ENCODE peak calls at places on chromosomes 5 and 9, in six cellular contexts. P is astrocyte; O is cardiac muscle cell; E is CD8-positive, alpha-beta memory T cell; N is naive thymus-derived CD4-positive, alpha-beta T cell; F is OCI-LY7. X is an unnamed sample. For H3K9me3 and H3K4me1, the result is how much of the 10 kb centered on the place peaks cover.

GRCh38 chr5:141846031-141846430 is 32.2 kb downstream of the PCDH1 start:
- DNase-seq in E (no peak), F (no peak), P (peak), O (peak), N (no peak), X (no peak)

GRCh38 chr9:114525505-114525904 is 20.2 kb upstream of the WHRN start:
- DNase-seq in P (peak), F (no peak), E (no peak), O (no peak), N (no peak), X (no peak)

GRCh38 chr5:142817031-142817430 is 46.9 kb downstream of the ARHGAP26 start:
- DNase-seq in E (no peak), O (no peak), F (no peak), P (no peak), N (no peak), X (no peak)

GRCh38 chr5:58382131-58382534 is 77.8 kb downstream of the PLK2 start:
- DNase-seq in O (no peak), N (no peak), F (no peak), E (no peak), P (no peak), X (no peak)

GRCh38 chr5:126124706-126125345 is 298.4 kb upstream of the GRAMD2B start:
- DNase-seq in E (no peak), F (no peak), O (no peak), N (no peak), P (peak), X (no peak)

GRCh38 chr5:21680196-21680595 is 1172.9 kb downstream of the CDH12 start:
- DNase-seq in P (peak), E (no peak), N (no peak), O (no peak), F (no peak), X (no peak)

GRCh38 chr9:113570749-113571711 is 107.5 kb downstream of the RGS3 start:
- DNase-seq in F (no peak), N (no peak), P (no peak), E (no peak), O (no peak), X (no peak)

GRCh38 chr9:133494636-133495326 is 15.9 kb upstream of the SLC2A6 start:
- DNase-seq in F (no peak), E (no peak), P (no peak), O (no peak), N (no peak), X (no peak)

GRCh38 chr5:179314606-179315355 is 30.5 kb downstream of the ADAMTS2 start:
- DNase-seq in F (no peak), E (no peak), O (no peak), P (no peak), N (no peak), X (peak)

GRCh38 chr9:82147798-82148440 is 159.3 kb downstream of the SPATA31D1 start:
- DNase-seq in F (no peak), N (no peak), E (no peak), P (peak), O (no peak), X (no peak)

GRCh38 chr5:36090033-36090432 is 23.4 kb upstream of the UGT3A2 start:
- DNase-seq in E (no peak), N (no peak), P (no peak), F (peak), O (peak), X (no peak)

GRCh38 chr5:103891151-103891550 is 328.6 kb upstream of the NUDT12 start:
- DNase-seq in P (peak), F (no peak), E (no peak), O (no peak), N (no peak), X (no peak)

GRCh38 chr9:128091144-128091543 is 23.1 kb downstream of the SLC25A25 start:
- DNase-seq in F (no peak), O (peak), E (no peak), P (peak), N (no peak), X (no peak)

GRCh38 chr5:54738118-54738972 is 220.8 kb downstream of the SNX18 start:
- DNase-seq in E (no peak), P (peak), O (no peak), N (no peak), F (no peak), X (peak)

GRCh38 chr5:138748630-138749081 is 4.6 kb upstream of the CTNNA1 start:
- DNase-seq in O (no peak), P (peak), N (no peak), F (no peak), E (no peak), X (no peak)

GRCh38 chr5:117679046-117679445 is 1104.4 kb upstream of the SEMA6A start:
- DNase-seq in N (no peak), F (no peak), P (no peak), E (no peak), O (no peak), X (no peak)

GRCh38 chr9:16119861-16120641 is 567.2 kb downstream of the CCDC171 start:
- DNase-seq in N (no peak), P (peak), E (no peak), O (no peak), F (no peak), X (no peak)

DNA sequence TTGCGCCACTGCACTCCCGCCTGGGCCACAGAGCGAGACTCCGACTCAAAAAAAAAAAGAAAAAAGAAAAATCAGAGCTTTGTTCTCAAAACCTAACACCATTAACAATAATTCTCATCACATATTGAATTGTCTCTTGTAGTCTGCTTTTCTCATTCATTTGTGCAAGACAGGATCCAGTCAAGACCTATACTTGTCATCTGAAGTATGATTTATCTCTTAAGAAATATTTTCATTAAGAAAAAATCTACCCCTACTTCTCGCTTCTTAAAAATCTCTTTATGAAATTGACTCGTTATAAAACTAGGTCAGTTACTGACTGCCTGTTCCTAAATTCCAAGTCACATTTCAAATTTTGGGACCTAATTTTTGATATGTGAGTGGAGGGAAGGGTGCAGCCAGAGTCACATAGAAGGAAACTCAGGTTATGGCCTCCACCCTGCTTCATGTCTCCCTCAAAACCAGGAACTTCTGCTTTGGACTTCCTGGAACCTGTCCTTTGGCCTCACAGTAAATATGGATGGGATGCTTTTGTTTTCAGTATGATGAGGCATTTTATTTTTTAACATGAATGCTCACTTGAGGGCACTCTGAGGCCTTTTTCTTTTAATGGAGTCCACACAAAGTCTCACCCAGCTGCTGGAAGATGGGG is 18.9 kb downstream of the ZNF169 start:
- DNase-seq in P (no peak), E (no peak), N (no peak), O (no peak), F (no peak), X (no peak)
- H3K9me3 ChIP-seq in P (under half), E (under half), N (under half), O (under half), F (under half), X (under half)

GRCh38 chr5:172733179-172733973 is 37.6 kb downstream of the DUSP1 start:
- DNase-seq in E (no peak), O (no peak), N (no peak), F (no peak), P (peak), X (peak)

GRCh38 chr5:172735141-172735831 is 35.7 kb downstream of the DUSP1 start:
- DNase-seq in O (no peak), P (no peak), E (no peak), N (no peak), F (no peak), X (no peak)

GRCh38 chr5:172733974-172734346 is 37.0 kb downstream of the DUSP1 start:
- DNase-seq in O (no peak), N (no peak), F (no peak), E (no peak), P (no peak), X (no peak)

GRCh38 chr5:172739385-172739784 is 31.6 kb downstream of the DUSP1 start:
- DNase-seq in N (no peak), F (no peak), O (no peak), E (no peak), P (no peak), X (no peak)

DNA sequence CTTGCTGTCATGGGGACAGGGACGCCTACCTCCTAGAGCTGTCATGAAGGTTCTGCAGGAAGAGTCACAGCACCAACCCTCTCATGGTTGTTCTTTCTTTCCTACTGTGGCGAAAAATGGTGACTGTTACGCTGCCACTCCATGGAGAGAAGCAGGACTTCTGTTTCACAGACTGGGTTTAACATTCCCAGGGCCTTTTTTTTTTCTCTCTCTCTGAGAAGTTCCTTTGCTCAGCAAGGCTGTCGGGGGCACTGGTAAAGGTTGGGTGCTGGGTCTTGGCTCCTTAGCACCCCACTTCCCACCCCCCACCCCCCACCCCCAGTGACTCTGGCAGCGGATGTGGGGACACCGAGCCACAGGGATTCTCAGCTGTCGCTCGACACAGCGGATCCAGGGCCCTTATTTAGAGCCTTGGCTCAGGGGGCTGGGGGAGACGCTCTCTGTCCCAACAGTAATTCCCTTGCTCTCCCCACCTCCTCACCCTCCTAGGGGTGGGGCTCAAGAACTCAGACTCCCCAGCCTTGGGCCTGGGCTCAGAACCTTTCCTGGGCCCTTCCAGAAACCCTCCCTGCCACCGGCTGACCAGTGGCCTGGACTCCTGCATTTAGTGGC is 34.4 kb downstream of the DUSP1 start:
- DNase-seq in O (no peak), F (no peak), E (no peak), P (no peak), N (no peak), X (no peak)
- H3K4me1 ChIP-seq in O (under half), F (under half), E (under half), P (under half), N (under half), X (under half)

GRCh38 chr5:109411627-109412026 is 1.9 kb upstream of the PJA2 start:
- DNase-seq in F (no peak), N (peak), P (peak), O (no peak), E (peak), X (no peak)
- H3K4me3 ChIP-seq in F (no peak), N (no peak), P (no peak), O (no peak), E (no peak), X (no peak)

DNA sequence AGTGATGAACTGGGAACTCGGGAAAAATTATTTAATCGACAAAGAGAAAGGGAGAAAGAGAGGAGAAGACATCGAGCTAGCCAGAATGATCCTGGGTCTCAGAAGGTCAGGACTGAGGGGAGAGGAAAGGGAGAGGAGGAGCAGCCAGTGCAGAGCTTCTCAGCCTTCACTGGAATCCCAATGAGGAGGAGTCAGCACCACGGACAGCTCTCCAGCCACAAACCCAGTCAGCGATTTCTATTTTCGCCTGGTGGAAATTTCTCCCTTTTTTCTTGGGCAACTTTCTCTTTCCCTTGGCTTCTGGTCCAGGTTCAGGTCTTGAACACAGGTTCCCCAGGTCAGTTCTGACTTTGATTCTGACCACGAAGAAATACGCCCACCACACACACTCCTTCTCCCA is 1.6 kb upstream of the BRINP1 start:
- DNase-seq in E (no peak), O (peak), N (no peak), F (peak), P (peak), X (no peak)
- H3K9me3 ChIP-seq in E (under half), O (under half), N (under half), F (under half), P (under half), X (under half)

DNA sequence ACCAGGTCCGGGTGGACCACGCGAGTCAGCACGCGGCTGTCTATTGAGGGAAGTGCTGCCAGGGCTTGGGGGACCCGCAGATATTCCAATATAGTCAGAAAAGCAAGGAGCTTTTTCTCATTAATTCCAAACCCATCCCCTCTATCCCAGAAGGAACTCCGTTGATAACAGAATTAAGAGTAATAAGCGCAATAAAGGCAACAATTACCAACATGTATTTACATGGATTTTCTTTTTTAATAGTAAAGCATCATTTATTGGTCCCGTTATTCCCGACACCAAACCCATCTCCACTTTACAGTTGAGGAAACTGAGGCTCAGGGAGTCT is 7.7 kb downstream of the PHF19 start:
- DNase-seq in P (no peak), N (no peak), F (no peak), O (no peak), E (no peak), X (no peak)
- H3K4me1 ChIP-seq in P (under half), N (under half), F (under half), O (under half), E (under half), X (under half)

GRCh38 chr5:9015937-9016270 is 530.0 kb downstream of the SEMA5A start:
- DNase-seq in P (no peak), E (no peak), N (no peak), O (no peak), F (no peak), X (no peak)

GRCh38 chr5:9015250-9015936 is 530.5 kb downstream of the SEMA5A start:
- DNase-seq in E (no peak), P (peak), N (no peak), O (no peak), F (no peak), X (no peak)

GRCh38 chr5:9013147-9013546 is 532.7 kb downstream of the SEMA5A start:
- DNase-seq in E (no peak), O (no peak), N (no peak), P (no peak), F (no peak), X (no peak)

DNA sequence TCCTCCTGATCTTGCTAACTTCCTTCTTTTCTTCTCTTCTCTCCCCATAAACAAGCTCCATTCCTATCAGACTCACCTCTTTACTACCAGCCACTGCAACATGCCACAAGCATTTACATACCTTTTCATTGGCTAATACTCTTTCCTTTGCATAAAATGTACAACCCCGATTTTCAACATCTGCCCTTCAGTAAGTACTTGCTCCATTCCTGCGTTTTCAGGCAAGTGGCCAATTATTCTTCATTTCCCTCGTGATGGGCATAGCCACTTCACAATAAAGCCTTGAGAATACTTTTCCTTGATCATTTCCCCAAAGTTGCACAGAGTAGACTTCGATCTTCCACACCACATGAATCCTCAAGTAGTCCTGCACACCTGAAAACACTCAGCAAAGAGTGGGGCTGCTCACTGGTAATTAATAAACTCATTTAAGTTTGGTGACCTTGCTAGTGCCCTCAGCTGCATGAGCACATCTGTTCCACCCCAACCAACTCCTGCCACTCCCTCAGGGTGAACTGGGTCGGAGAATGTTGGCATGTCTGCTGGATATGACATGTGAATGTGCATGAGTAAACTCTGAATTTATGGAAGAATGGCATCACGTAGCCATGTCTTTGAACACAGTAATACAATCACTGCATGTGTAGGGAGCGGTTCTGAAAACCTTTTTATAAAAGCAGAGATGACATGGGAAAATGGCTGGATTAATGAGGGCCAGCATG is 535.8 kb downstream of the SEMA5A start:
- DNase-seq in P (peak), E (no peak), O (no peak), N (no peak), F (no peak), X (no peak)
- H3K4me3 ChIP-seq in P (no peak), E (no peak), O (no peak), N (no peak), F (no peak), X (no peak)

X was measured in mucosa of descending colon.